ENCODE peak calls at places on chromosomes 13 and 19, in seven cellular contexts. H, P, X, T, Z, S and E are unnamed samples. For H3K9me3, the result is how much of the 10 kb centered on the place peaks cover.

GRCh38 chr13:48304132-48304876 is 753 bp downstream of the RB1 start:
- DNase-seq in H (no peak), P (peak), X (peak), T (no peak), Z (peak), S (peak), E (peak)

GRCh38 chr19:18558595-18558994 is 925 bp downstream of the KXD1 start:
- DNase-seq in H (no peak), P (no peak), X (no peak), T (no peak), Z (no peak), S (no peak), E (no peak)

GRCh38 chr19:34838248-34838647 is 65.2 kb upstream of the ZNF599 start:
- DNase-seq in H (no peak), P (peak), X (peak), T (no peak), Z (peak), S (no peak), E (no peak)

GRCh38 chr19:33064778-33065550 is at the start of gene RHPN2:
- DNase-seq in H (peak), P (peak), X (peak), T (no peak), Z (peak), S (peak), E (peak)

GRCh38 chr13:108496364-108497215 is 132.8 kb upstream of the MYO16 start:
- DNase-seq in H (no peak), P (peak), X (peak), T (no peak), Z (no peak), S (no peak), E (no peak)

GRCh38 chr13:106415971-106416370 is 119.5 kb downstream of the EFNB2 start:
- DNase-seq in H (no peak), P (no peak), X (no peak), T (no peak), Z (no peak), S (no peak), E (no peak)

GRCh38 chr13:111945086-111945485 is 121.9 kb upstream of the SOX1 start:
- DNase-seq in H (no peak), P (no peak), X (no peak), T (no peak), Z (no peak), S (no peak), E (no peak)

GRCh38 chr19:40253611-40254092 is 27.2 kb upstream of the CCNP start:
- DNase-seq in H (no peak), P (no peak), X (no peak), T (no peak), Z (peak), S (no peak), E (no peak)

GRCh38 chr19:44955500-44956439 is 590 bp downstream of the CLPTM1 start:
- DNase-seq in H (no peak), P (peak), X (no peak), T (no peak), Z (no peak), S (no peak), E (no peak)

GRCh38 chr13:46295531-46296464 is 84.1 kb downstream of the LRRC63 start:
- DNase-seq in H (peak), P (peak), X (peak), T (no peak), Z (peak), S (no peak), E (no peak)

GRCh38 chr13:91313103-91313502 is 34.4 kb upstream of the MIR17HG start:
- DNase-seq in H (no peak), P (peak), X (peak), T (no peak), Z (peak), S (no peak), E (no peak)

GRCh38 chr13:100584901-100585300 is 3.7 kb downstream of the GGACT start:
- DNase-seq in H (no peak), P (no peak), X (peak), T (no peak), Z (no peak), S (no peak), E (peak)

GRCh38 chr13:68257111-68257842 is 1027.1 kb upstream of the PCDH9 start:
- DNase-seq in H (no peak), P (peak), X (peak), T (no peak), Z (no peak), S (no peak), E (no peak)

GRCh38 chr19:4493929-4494690 is 22.0 kb downstream of the HDGFL2 start:
- DNase-seq in H (no peak), P (no peak), X (no peak), T (no peak), Z (no peak), S (no peak), E (no peak)

GRCh38 chr13:25743426-25743825 is 308.4 kb downstream of the SHISA2 start:
- DNase-seq in H (no peak), P (no peak), X (no peak), T (no peak), Z (no peak), S (no peak), E (no peak)

GRCh38 chr13:51231456-51231855 is 9.3 kb downstream of the FAM124A start:
- DNase-seq in H (no peak), P (no peak), X (no peak), T (no peak), Z (no peak), S (no peak), E (no peak)
- H3K27ac ChIP-seq in H (no peak), P (no peak), X (no peak), T (no peak), Z (no peak), S (peak), E (no peak)

DNA sequence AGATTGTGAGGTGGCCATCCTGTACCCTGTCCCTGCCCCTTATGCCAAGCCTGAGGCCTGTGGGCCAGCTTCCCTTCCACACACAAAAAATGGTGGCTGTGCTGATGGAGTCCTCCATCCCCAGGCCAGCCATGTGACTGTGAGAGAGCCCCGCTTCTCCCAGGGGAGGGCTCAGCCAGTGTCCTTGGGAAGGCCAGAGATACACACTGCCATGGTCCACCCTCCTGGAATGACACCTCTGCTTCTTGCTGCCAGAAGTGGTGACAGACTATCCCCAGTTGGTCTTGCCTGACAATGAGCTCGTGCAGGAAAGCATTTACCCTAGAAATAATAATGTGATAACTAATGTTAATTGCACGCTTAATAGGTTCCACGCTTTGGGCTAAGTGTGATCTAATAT is 38.0 kb downstream of the FAM124A start:
- DNase-seq in H (no peak), P (no peak), X (no peak), T (no peak), Z (no peak), S (no peak), E (no peak)
- H3K9me3 ChIP-seq in H (under half), P (under half), X (under half), T (under half), Z (under half), S (under half), E (under half)

GRCh38 chr19:49692102-49692599 is 1.2 kb downstream of the CPT1C start:
- DNase-seq in H (no peak), P (no peak), X (no peak), T (no peak), Z (no peak), S (no peak), E (no peak)

GRCh38 chr19:49699364-49699763 is 8.4 kb downstream of the CPT1C start:
- DNase-seq in H (no peak), P (no peak), X (no peak), T (no peak), Z (no peak), S (no peak), E (no peak)

GRCh38 chr19:49696865-49697264 is 5.9 kb downstream of the CPT1C start:
- DNase-seq in H (no peak), P (no peak), X (no peak), T (no peak), Z (no peak), S (no peak), E (no peak)

GRCh38 chr19:49700563-49700962 is 9.6 kb downstream of the CPT1C start:
- DNase-seq in H (no peak), P (no peak), X (no peak), T (no peak), Z (no peak), S (no peak), E (no peak)

GRCh38 chr19:49696115-49696514 is 5.2 kb downstream of the CPT1C start:
- DNase-seq in H (no peak), P (no peak), X (no peak), T (no peak), Z (no peak), S (no peak), E (no peak)
- H3K4me3 ChIP-seq in H (no peak), P (no peak), X (no peak), T (no peak), Z (no peak), S (no peak), E (no peak)

DNA sequence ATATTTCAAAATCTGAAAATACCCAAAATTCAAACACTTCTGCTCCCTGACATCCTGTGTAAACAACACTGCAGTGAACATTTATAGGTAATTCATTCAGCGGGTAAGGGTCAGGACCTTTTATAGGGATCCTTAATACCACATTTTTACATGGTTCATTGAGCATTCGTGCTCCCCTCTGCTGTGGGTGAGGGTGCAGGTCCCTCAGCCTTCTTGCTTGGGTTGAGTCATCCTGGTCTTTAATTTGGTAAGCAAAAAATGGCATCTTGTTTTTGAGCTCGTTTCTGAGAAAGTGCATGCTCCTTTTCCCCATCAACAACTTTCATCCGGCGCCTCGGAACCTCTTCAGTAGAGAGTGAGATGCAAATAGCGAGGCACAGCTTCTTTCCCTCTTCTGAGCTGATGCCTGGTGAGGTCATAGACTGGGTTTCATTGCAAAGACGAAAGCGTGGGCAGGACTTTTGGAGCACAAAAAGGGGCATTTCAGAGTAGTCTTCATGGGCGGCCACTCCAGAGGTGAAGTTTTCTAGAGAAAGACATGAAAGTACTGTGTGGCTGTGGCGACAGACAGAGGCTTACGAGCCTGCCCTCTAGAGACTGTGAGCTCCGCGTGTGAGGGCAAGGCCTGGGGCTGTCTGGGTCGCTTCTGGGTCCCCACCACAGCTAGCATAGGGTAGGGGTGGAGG is 44.5 kb downstream of the BBC3 start:
- DNase-seq in H (peak), P (no peak), X (no peak), T (no peak), Z (peak), S (no peak), E (peak)
- H3K27ac ChIP-seq in H (peak), P (no peak), X (no peak), T (peak), Z (peak), S (no peak), E (peak)

GRCh38 chr19:57706346-57706745 is 2.7 kb downstream of the ZNF154 start:
- DNase-seq in H (no peak), P (no peak), X (no peak), T (no peak), Z (no peak), S (no peak), E (no peak)

GRCh38 chr19:57701625-57702024 is 7.4 kb downstream of the ZNF154 start:
- DNase-seq in H (no peak), P (no peak), X (no peak), T (no peak), Z (no peak), S (no peak), E (no peak)
- H3K9me3 ChIP-seq in H (under half), P (under half), X (half or more), T (half or more), Z (under half), S (half or more), E (half or more)

GRCh38 chr19:590396-590745 is 690 bp downstream of the HCN2 start:
- DNase-seq in H (no peak), P (peak), X (peak), T (no peak), Z (no peak), S (no peak), E (peak)

GRCh38 chr19:590750-591098 is 1.0 kb downstream of the HCN2 start:
- DNase-seq in H (no peak), P (no peak), X (no peak), T (no peak), Z (no peak), S (no peak), E (no peak)

GRCh38 chr19:588093-588742 is 1.5 kb upstream of the HCN2 start:
- DNase-seq in H (peak), P (peak), X (peak), T (no peak), Z (peak), S (peak), E (peak)

GRCh38 chr19:589693-590395 is at the start of gene HCN2:
- DNase-seq in H (no peak), P (peak), X (no peak), T (no peak), Z (no peak), S (no peak), E (no peak)

DNA sequence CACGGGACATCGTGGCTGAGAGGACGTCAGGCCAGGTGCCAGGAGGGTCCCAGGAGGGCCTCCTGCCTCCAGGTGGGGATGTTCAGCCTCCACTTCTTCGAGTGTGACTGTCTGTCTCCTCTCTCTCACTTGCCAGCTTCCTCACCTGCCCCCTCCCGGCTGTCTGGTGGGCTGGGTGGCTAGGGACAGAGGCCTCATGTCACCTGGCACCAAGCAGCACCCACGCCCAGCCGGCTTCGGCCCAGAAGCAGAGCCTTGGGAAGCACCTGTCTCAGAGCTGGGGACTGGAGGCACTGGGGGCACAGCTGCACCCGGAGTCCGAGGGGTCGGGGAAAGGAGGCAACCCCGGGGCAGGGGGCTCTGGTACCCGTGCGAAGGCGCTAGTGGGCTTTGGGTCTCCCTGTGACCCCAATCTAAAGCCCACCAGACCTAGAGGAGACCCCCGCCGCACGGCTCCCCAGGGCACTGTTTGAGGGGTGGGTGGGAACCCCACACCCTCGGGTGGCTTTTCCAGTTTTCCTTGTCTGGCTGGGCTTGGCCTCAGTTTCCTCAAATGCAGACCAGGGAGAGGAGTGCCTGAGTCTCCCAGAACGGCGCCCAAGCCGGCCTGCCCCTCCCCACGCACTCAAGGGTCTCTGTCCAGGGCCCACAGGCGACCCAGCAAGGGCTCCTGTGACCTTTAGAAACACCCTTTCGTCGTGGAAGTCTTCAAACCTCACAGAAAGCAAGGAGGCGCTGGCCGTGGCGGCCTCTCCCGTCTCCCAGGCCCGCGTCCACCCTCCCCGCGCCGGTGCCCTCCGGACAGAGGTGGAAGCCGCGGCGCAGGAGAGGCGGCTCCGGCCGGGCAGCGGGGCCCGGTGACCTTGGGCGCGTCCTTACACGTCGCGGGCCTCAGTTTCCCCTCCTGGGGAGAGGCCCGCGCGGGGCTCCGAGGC is 656 bp upstream of the HCN2 start:
- DNase-seq in H (no peak), P (peak), X (no peak), T (no peak), Z (no peak), S (no peak), E (no peak)
- H3K4me3 ChIP-seq in H (no peak), P (peak), X (peak), T (no peak), Z (no peak), S (peak), E (no peak)

GRCh38 chr13:24184855-24185254 is 24.3 kb downstream of the SPATA13 start:
- DNase-seq in H (no peak), P (no peak), X (no peak), T (no peak), Z (peak), S (no peak), E (no peak)
- H3K27ac ChIP-seq in H (no peak), P (no peak), X (no peak), T (no peak), Z (peak), S (no peak), E (no peak)